ENCODE peak calls at places on chromosomes 4 and X, in seven cellular contexts. One of them, this sample, is unnamed.

GRCh38 chr4:2818351-2818939 is 25.2 kb upstream of the ADD1 start:
- ATAC-seq in upper lobe of left lung: no peak
- ATAC-seq in stimulated activated naive CD8-positive, alpha-beta T cell treated with anti-CD3 and anti-CD28 coated beads, Interleukin-15, Interleukin-2, amounts not matched to agents 100 U/mL and 50 U/mL, for 24 hours: no peak
- ATAC-seq in IMR-90: peak; percentile 65
- ATAC-seq in activated CD8-positive, alpha-beta T cell treated with anti-CD3 and anti-CD28 coated beads for 36 hours: peak; percentile 2
- ATAC-seq in activated CD4-positive, alpha-beta T cell treated with anti-CD3 and anti-CD28 coated beads for 36 hours: peak; percentile 13
- ATAC-seq in central memory CD8-positive, alpha-beta T cell: no peak
- ATAC-seq in this sample: peak; percentile 17

GRCh38 chr4:97159625-97160024 is 983.7 kb downstream of the STPG2 start:
- ATAC-seq in upper lobe of left lung: no peak
- ATAC-seq in stimulated activated naive CD8-positive, alpha-beta T cell treated with anti-CD3 and anti-CD28 coated beads, Interleukin-15, Interleukin-2, amounts not matched to agents 100 U/mL and 50 U/mL, for 24 hours: no peak
- ATAC-seq in IMR-90: no peak
- ATAC-seq in activated CD8-positive, alpha-beta T cell treated with anti-CD3 and anti-CD28 coated beads for 36 hours: no peak
- ATAC-seq in activated CD4-positive, alpha-beta T cell treated with anti-CD3 and anti-CD28 coated beads for 36 hours: no peak
- ATAC-seq in central memory CD8-positive, alpha-beta T cell: no peak
- ATAC-seq in this sample: no peak

GRCh38 chr4:38490753-38491446 is 173.1 kb upstream of the KLF3 start:
- ATAC-seq in upper lobe of left lung: no peak
- ATAC-seq in stimulated activated naive CD8-positive, alpha-beta T cell treated with anti-CD3 and anti-CD28 coated beads, Interleukin-15, Interleukin-2, amounts not matched to agents 100 U/mL and 50 U/mL, for 24 hours: no peak
- ATAC-seq in IMR-90: no peak
- ATAC-seq in activated CD8-positive, alpha-beta T cell treated with anti-CD3 and anti-CD28 coated beads for 36 hours: no peak
- ATAC-seq in activated CD4-positive, alpha-beta T cell treated with anti-CD3 and anti-CD28 coated beads for 36 hours: no peak
- ATAC-seq in central memory CD8-positive, alpha-beta T cell: no peak
- ATAC-seq in this sample: no peak

GRCh38 chr4:101258782-101259353 is 88.5 kb downstream of the PPP3CA start:
- ATAC-seq in upper lobe of left lung: no peak
- ATAC-seq in stimulated activated naive CD8-positive, alpha-beta T cell treated with anti-CD3 and anti-CD28 coated beads, Interleukin-15, Interleukin-2, amounts not matched to agents 100 U/mL and 50 U/mL, for 24 hours: no peak
- ATAC-seq in IMR-90: no peak
- ATAC-seq in activated CD8-positive, alpha-beta T cell treated with anti-CD3 and anti-CD28 coated beads for 36 hours: no peak
- ATAC-seq in activated CD4-positive, alpha-beta T cell treated with anti-CD3 and anti-CD28 coated beads for 36 hours: peak; percentile 58
- ATAC-seq in central memory CD8-positive, alpha-beta T cell: peak; percentile 28
- ATAC-seq in this sample: no peak

GRCh38 chr4:112031712-112032328 is 113.4 kb upstream of the FAM241A start:
- ATAC-seq in upper lobe of left lung: no peak
- ATAC-seq in stimulated activated naive CD8-positive, alpha-beta T cell treated with anti-CD3 and anti-CD28 coated beads, Interleukin-15, Interleukin-2, amounts not matched to agents 100 U/mL and 50 U/mL, for 24 hours: no peak
- ATAC-seq in IMR-90: peak; percentile 89
- ATAC-seq in activated CD8-positive, alpha-beta T cell treated with anti-CD3 and anti-CD28 coated beads for 36 hours: no peak
- ATAC-seq in activated CD4-positive, alpha-beta T cell treated with anti-CD3 and anti-CD28 coated beads for 36 hours: no peak
- ATAC-seq in central memory CD8-positive, alpha-beta T cell: no peak
- ATAC-seq in this sample: no peak

GRCh38 chr4:112203593-112203992 is 28.0 kb upstream of the AP1AR start:
- ATAC-seq in upper lobe of left lung: no peak
- ATAC-seq in stimulated activated naive CD8-positive, alpha-beta T cell treated with anti-CD3 and anti-CD28 coated beads, Interleukin-15, Interleukin-2, amounts not matched to agents 100 U/mL and 50 U/mL, for 24 hours: no peak
- ATAC-seq in IMR-90: no peak
- ATAC-seq in activated CD8-positive, alpha-beta T cell treated with anti-CD3 and anti-CD28 coated beads for 36 hours: no peak
- ATAC-seq in activated CD4-positive, alpha-beta T cell treated with anti-CD3 and anti-CD28 coated beads for 36 hours: no peak
- ATAC-seq in central memory CD8-positive, alpha-beta T cell: no peak
- ATAC-seq in this sample: no peak

GRCh38 chrX:68383540-68383939 is 49.8 kb downstream of the OPHN1 start:
- ATAC-seq in upper lobe of left lung: no peak
- ATAC-seq in stimulated activated naive CD8-positive, alpha-beta T cell treated with anti-CD3 and anti-CD28 coated beads, Interleukin-15, Interleukin-2, amounts not matched to agents 100 U/mL and 50 U/mL, for 24 hours: no peak
- ATAC-seq in IMR-90: no peak
- ATAC-seq in activated CD8-positive, alpha-beta T cell treated with anti-CD3 and anti-CD28 coated beads for 36 hours: no peak
- ATAC-seq in activated CD4-positive, alpha-beta T cell treated with anti-CD3 and anti-CD28 coated beads for 36 hours: no peak
- ATAC-seq in central memory CD8-positive, alpha-beta T cell: no peak
- ATAC-seq in this sample: peak; percentile 25

GRCh38 chrX:71627588-71628404 is 9.5 kb upstream of the CXCR3 start:
- ATAC-seq in upper lobe of left lung: no peak
- ATAC-seq in stimulated activated naive CD8-positive, alpha-beta T cell treated with anti-CD3 and anti-CD28 coated beads, Interleukin-15, Interleukin-2, amounts not matched to agents 100 U/mL and 50 U/mL, for 24 hours: no peak
- ATAC-seq in IMR-90: no peak
- ATAC-seq in activated CD8-positive, alpha-beta T cell treated with anti-CD3 and anti-CD28 coated beads for 36 hours: no peak
- ATAC-seq in activated CD4-positive, alpha-beta T cell treated with anti-CD3 and anti-CD28 coated beads for 36 hours: no peak
- ATAC-seq in central memory CD8-positive, alpha-beta T cell: no peak
- ATAC-seq in this sample: no peak

GRCh38 chr4:126907389-126907788 is 725.4 kb upstream of the INTU start:
- ATAC-seq in upper lobe of left lung: no peak
- ATAC-seq in stimulated activated naive CD8-positive, alpha-beta T cell treated with anti-CD3 and anti-CD28 coated beads, Interleukin-15, Interleukin-2, amounts not matched to agents 100 U/mL and 50 U/mL, for 24 hours: no peak
- ATAC-seq in IMR-90: no peak
- ATAC-seq in activated CD8-positive, alpha-beta T cell treated with anti-CD3 and anti-CD28 coated beads for 36 hours: no peak
- ATAC-seq in activated CD4-positive, alpha-beta T cell treated with anti-CD3 and anti-CD28 coated beads for 36 hours: no peak
- ATAC-seq in central memory CD8-positive, alpha-beta T cell: no peak
- ATAC-seq in this sample: no peak

This sample was measured in gastroesophageal sphincter.